ENCODE peak calls at places on chromosomes 13 and 19, in four cellular contexts. N is kidney tubule cell, I is uterus, E is transverse colon. U is an unnamed sample.

GRCh38 chr19:31946491-31946890 is 398.9 kb upstream of the ZNF507 start:
- DNase-seq in N (no peak), I (no peak), E (no peak), U (no peak)

GRCh38 chr13:94195715-94196114 is 283.8 kb downstream of the DCT start:
- DNase-seq in N (peak; percentile 92), I (no peak), E (no peak), U (peak; percentile 12)

GRCh38 chr13:40313269-40314200 is 352.9 kb downstream of the FOXO1 start:
- DNase-seq in N (peak; percentile 23), I (no peak), E (no peak), U (no peak)

GRCh38 chr19:19217110-19217509 is 5.4 kb downstream of the NCAN start:
- DNase-seq in N (peak; percentile 31), I (no peak), E (no peak), U (no peak)

GRCh38 chr19:2243274-2244121 is 5.6 kb upstream of the AMH start:
- DNase-seq in N (no peak), I (no peak), E (peak; percentile 44), U (no peak)

GRCh38 chr19:38556521-38557174 is 61.1 kb downstream of the MAP4K1 start:
- DNase-seq in N (no peak), I (no peak), E (no peak), U (no peak)

GRCh38 chr19:4380254-4380727 is 20.1 kb downstream of the SH3GL1 start:
- DNase-seq in N (peak; percentile 22), I (peak; percentile 45), E (no peak), U (no peak)

GRCh38 chr13:37383066-37383465 is 215.5 kb downstream of the POSTN start:
- DNase-seq in N (no peak), I (no peak), E (no peak), U (no peak)

GRCh38 chr13:99655351-99656091 is 154.2 kb downstream of the TM9SF2 start:
- DNase-seq in N (peak; percentile 100), I (no peak), E (no peak), U (no peak)

GRCh38 chr19:49690656-49691242 is at the start of gene CPT1C:
- DNase-seq in N (peak; percentile 61), I (peak; percentile 87), E (peak; percentile 75), U (no peak)

GRCh38 chr13:77267362-77267761 is 59.5 kb downstream of the MYCBP2 start:
- DNase-seq in N (no peak), I (no peak), E (no peak), U (no peak)

GRCh38 chr19:13843104-13843921 is 33.6 kb upstream of the NANOS3 start:
- DNase-seq in N (peak; percentile 95), I (peak; percentile 75), E (peak; percentile 75), U (no peak)

GRCh38 chr13:94711561-94712286 is 621 bp downstream of the SOX21 start:
- DNase-seq in N (no peak), I (no peak), E (no peak), U (no peak)

GRCh38 chr13:43269037-43269476 is 245.7 kb downstream of the DNAJC15 start:
- DNase-seq in N (peak; percentile 85), I (peak; percentile 60), E (peak; percentile 62), U (peak; percentile 64)

U was measured in HTR-8/SVneo.